ENCODE peak calls at places on chromosomes 11 and 22, in seven cellular contexts. N is Peyer's patch, U is dorsolateral prefrontal cortex, S is H1, Z is IMR-90, C is fibroblast of the aortic adventitia, E is A673. D is an unnamed sample.

GRCh38 chr11:66020618-66021357 is 5.5 kb downstream of the CATSPER1 start:
- DNase-seq in N (no peak), U (no peak), S (no peak), Z (peak; percentile 79), C (peak; percentile 51), E (no peak), D (peak; percentile 52)

GRCh38 chr11:117972589-117973445 is 13.4 kb upstream of the IL10RA start:
- DNase-seq in N (no peak), U (no peak), S (no peak), Z (no peak), C (no peak), E (no peak), D (no peak)

GRCh38 chr11:68584097-68584496 is 100.2 kb upstream of the GAL start:
- DNase-seq in N (peak; percentile 52), U (no peak), S (peak; percentile 94), Z (peak; percentile 4), C (peak; percentile 4), E (peak; percentile 69), D (peak; percentile 80)

GRCh38 chr11:10197091-10197490 is 96.9 kb downstream of the SBF2 start:
- DNase-seq in N (no peak), U (no peak), S (no peak), Z (peak; percentile 28), C (peak; percentile 33), E (no peak), D (no peak)

GRCh38 chr11:78050964-78051831 is 12.5 kb upstream of the THRSP start:
- DNase-seq in N (no peak), U (no peak), S (no peak), Z (peak; percentile 80), C (peak; percentile 55), E (no peak), D (no peak)

GRCh38 chr22:47597041-47597440 is 834.6 kb downstream of the TBC1D22A start:
- DNase-seq in N (no peak), U (no peak), S (no peak), Z (no peak), C (no peak), E (no peak), D (no peak)

GRCh38 chr11:29162490-29162889 is 854.3 kb downstream of the KCNA4 start:
- DNase-seq in N (no peak), U (no peak), S (no peak), Z (no peak), C (peak; percentile 29), E (no peak), D (no peak)

GRCh38 chr11:111944651-111945051 is 7.5 kb downstream of the DIXDC1 start:
- DNase-seq in N (no peak), U (no peak), S (no peak), Z (peak; percentile 83), C (peak; percentile 81), E (no peak), D (peak; percentile 36)

GRCh38 chr22:39174498-39175120 is 22.1 kb upstream of the CBX7 start:
- DNase-seq in N (peak; percentile 67), U (no peak), S (peak; percentile 98), Z (peak; percentile 89), C (peak; percentile 69), E (peak; percentile 88), D (peak; percentile 80)

GRCh38 chr22:29144786-29145160 is 60.9 kb upstream of the EMID1 start:
- DNase-seq in N (no peak), U (no peak), S (peak; percentile 42), Z (no peak), C (no peak), E (no peak), D (no peak)

GRCh38 chr22:47150426-47150825 is 388.0 kb downstream of the TBC1D22A start:
- DNase-seq in N (no peak), U (no peak), S (no peak), Z (no peak), C (no peak), E (no peak), D (no peak)

GRCh38 chr11:65574147-65574962 is 1.5 kb upstream of the EHBP1L1 start:
- DNase-seq in N (peak; percentile 94), U (peak; percentile 65), S (peak; percentile 84), Z (peak; percentile 95), C (peak; percentile 95), E (peak; percentile 94), D (peak; percentile 93)

GRCh38 chr11:3834349-3835099 is 6.2 kb downstream of the RHOG start:
- DNase-seq in N (no peak), U (no peak), S (no peak), Z (no peak), C (no peak), E (no peak), D (no peak)

GRCh38 chr11:68282861-68283230 is 11.1 kb upstream of the C11orf24 start:
- DNase-seq in N (no peak), U (no peak), S (no peak), Z (no peak), C (no peak), E (no peak), D (no peak)

GRCh38 chr11:125359130-125359529 is 136.9 kb downstream of the FEZ1 start:
- DNase-seq in N (no peak), U (no peak), S (no peak), Z (no peak), C (no peak), E (no peak), D (no peak)

GRCh38 chr11:35605691-35606090 is 12.6 kb upstream of the FJX1 start:
- DNase-seq in N (no peak), U (peak; percentile 58), S (no peak), Z (peak; percentile 59), C (peak; percentile 70), E (no peak), D (no peak)

GRCh38 chr11:19311306-19312030 is 70.7 kb upstream of the E2F8 start:
- DNase-seq in N (peak; percentile 59), U (peak; percentile 80), S (peak; percentile 89), Z (peak; percentile 50), C (peak; percentile 76), E (peak; percentile 52), D (peak; percentile 65)

GRCh38 chr11:100970273-100971164 is 159.1 kb downstream of the PGR start:
- DNase-seq in N (no peak), U (no peak), S (no peak), Z (no peak), C (peak; percentile 5), E (no peak), D (no peak)

GRCh38 chr11:130806746-130807145 is 109.5 kb downstream of the SNX19 start:
- DNase-seq in N (no peak), U (no peak), S (no peak), Z (no peak), C (no peak), E (no peak), D (no peak)

GRCh38 chr11:74646964-74647363 is 54.6 kb downstream of the POLD3 start:
- DNase-seq in N (no peak), U (no peak), S (no peak), Z (no peak), C (no peak), E (no peak), D (no peak)

GRCh38 chr11:95254139-95254704 is 23.2 kb upstream of the SESN3 start:
- DNase-seq in N (peak; percentile 66), U (peak; percentile 89), S (peak; percentile 66), Z (peak; percentile 87), C (peak; percentile 92), E (peak; percentile 87), D (peak; percentile 91)
- TF ChIP-seq CTCF in N (no peak), U (no peak), S (no peak), Z (no peak), C (no peak), E (no peak), D (no peak)

GRCh38 chr22:27717094-27717493 is 84.5 kb downstream of the MN1 start:
- DNase-seq in N (no peak), U (no peak), S (no peak), Z (no peak), C (no peak), E (no peak), D (no peak)

GRCh38 chr22:27716074-27716473 is 85.5 kb downstream of the MN1 start:
- DNase-seq in N (no peak), U (no peak), S (no peak), Z (no peak), C (no peak), E (no peak), D (no peak)

GRCh38 chr22:27711756-27712155 is 89.8 kb downstream of the MN1 start:
- DNase-seq in N (no peak), U (no peak), S (no peak), Z (no peak), C (no peak), E (no peak), D (no peak)

GRCh38 chr22:27714076-27714475 is 87.5 kb downstream of the MN1 start:
- DNase-seq in N (no peak), U (no peak), S (no peak), Z (no peak), C (peak; percentile 46), E (no peak), D (no peak)

GRCh38 chr22:27715078-27715477 is 86.5 kb downstream of the MN1 start:
- DNase-seq in N (no peak), U (peak; percentile 86), S (no peak), Z (no peak), C (no peak), E (no peak), D (no peak)
- TF ChIP-seq CTCF in N (no peak), U (peak; percentile 69), S (peak; percentile 55), Z (peak; percentile 18), C (no peak), E (no peak), D (no peak)

GRCh38 chr11:132158091-132158490 is 787.7 kb downstream of the NTM start:
- DNase-seq in N (no peak), U (no peak), S (peak; percentile 64), Z (peak; percentile 14), C (no peak), E (peak; percentile 39), D (peak; percentile 11)
- TF ChIP-seq CTCF in N (peak; percentile 6), U (no peak), S (peak; percentile 86), Z (peak; percentile 34), C (peak; percentile 30), E (peak; percentile 66), D (no peak)

DNA sequence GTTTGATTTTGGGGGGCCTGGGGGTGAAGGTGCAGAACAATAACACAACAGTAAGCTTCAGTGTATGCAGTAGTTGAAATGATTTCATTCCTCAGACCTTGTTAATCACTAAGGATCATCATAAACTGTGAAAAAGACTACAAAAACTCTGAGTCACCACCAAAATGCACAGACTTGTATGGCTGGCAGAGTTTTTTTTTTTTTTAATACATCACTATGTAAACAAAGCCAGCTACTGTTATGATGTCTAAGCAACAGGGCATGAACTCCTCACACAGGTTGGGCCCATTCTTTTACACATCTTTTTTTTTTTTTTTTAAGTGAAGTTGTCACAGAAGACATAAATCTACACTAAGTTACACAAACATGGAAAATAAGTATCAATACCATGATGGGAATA is 311.9 kb downstream of the GUCY1A2 start:
- DNase-seq in N (no peak), U (no peak), S (no peak), Z (peak; percentile 67), C (no peak), E (no peak), D (no peak)
- TF ChIP-seq CTCF in N (no peak), U (no peak), S (no peak), Z (no peak), C (no peak), E (no peak), D (no peak)

DNA sequence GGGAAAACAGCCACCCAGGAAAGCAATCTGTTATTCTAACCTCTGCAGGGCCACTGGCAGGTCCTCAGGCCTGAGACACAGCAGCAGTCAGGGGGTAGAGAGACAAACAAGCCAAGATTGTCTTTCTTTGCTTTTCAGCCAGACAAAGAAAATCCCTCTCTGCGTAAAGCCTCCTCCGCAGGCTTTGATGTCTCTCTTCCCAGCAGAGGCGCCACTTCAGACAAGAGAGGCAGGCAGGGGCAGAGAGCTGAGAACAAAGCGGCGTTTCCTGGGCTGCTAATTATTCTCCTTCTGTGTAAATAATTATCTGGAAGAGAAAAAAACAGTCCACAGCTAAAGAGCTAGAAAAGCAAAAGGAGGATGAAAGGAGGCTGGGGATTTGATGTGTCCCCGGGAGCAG is 102.7 kb upstream of the SEZ6L start:
- DNase-seq in N (no peak), U (peak; percentile 41), S (peak; percentile 49), Z (no peak), C (no peak), E (peak; percentile 59), D (no peak)
- TF ChIP-seq CTCF in N (no peak), U (no peak), S (no peak), Z (no peak), C (no peak), E (peak; percentile 11), D (no peak)